ENCODE peak calls at places on chromosomes 6 and 20, in five cellular contexts. One of them, this sample, is unnamed.

GRCh38 chr6:105431226-105431625 is 28.3 kb upstream of the PREP start:
- DNase-seq in mesenchymal stem cell: peak; percentile 56
- DNase-seq in mesendoderm: peak; percentile 62
- DNase-seq in H1: no peak
- DNase-seq in neuronal stem cell: peak; percentile 27
- DNase-seq in this sample: peak; percentile 68

GRCh38 chr6:147434508-147434907 is 74.0 kb upstream of the SAMD5 start:
- DNase-seq in mesenchymal stem cell: peak; percentile 38
- DNase-seq in mesendoderm: no peak
- DNase-seq in H1: no peak
- DNase-seq in neuronal stem cell: no peak
- DNase-seq in this sample: peak; percentile 1

GRCh38 chr6:90274481-90275030 is 22.1 kb downstream of the BACH2 start:
- DNase-seq in mesenchymal stem cell: no peak
- DNase-seq in mesendoderm: peak; percentile 44
- DNase-seq in H1: no peak
- DNase-seq in neuronal stem cell: no peak
- DNase-seq in this sample: no peak

GRCh38 chr6:35590622-35591066 is 77.9 kb upstream of the TULP1 start:
- DNase-seq in mesenchymal stem cell: no peak
- DNase-seq in mesendoderm: no peak
- DNase-seq in H1: no peak
- DNase-seq in neuronal stem cell: no peak
- DNase-seq in this sample: no peak

GRCh38 chr6:37314803-37315515 is 38.8 kb upstream of the RNF8 start:
- DNase-seq in mesenchymal stem cell: peak; percentile 86
- DNase-seq in mesendoderm: peak; percentile 80
- DNase-seq in H1: peak; percentile 17
- DNase-seq in neuronal stem cell: no peak
- DNase-seq in this sample: peak; percentile 66

GRCh38 chr6:108521616-108522107 is 39.1 kb upstream of the FOXO3 start:
- DNase-seq in mesenchymal stem cell: no peak
- DNase-seq in mesendoderm: peak; percentile 14
- DNase-seq in H1: no peak
- DNase-seq in neuronal stem cell: no peak
- DNase-seq in this sample: no peak

GRCh38 chr6:36908758-36909157 is 23.0 kb downstream of the C6orf89 start:
- DNase-seq in mesenchymal stem cell: peak; percentile 73
- DNase-seq in mesendoderm: no peak
- DNase-seq in H1: no peak
- DNase-seq in neuronal stem cell: no peak
- DNase-seq in this sample: no peak

GRCh38 chr6:156045416-156045815 is 589.8 kb upstream of the NOX3 start:
- DNase-seq in mesenchymal stem cell: no peak
- DNase-seq in mesendoderm: no peak
- DNase-seq in H1: no peak
- DNase-seq in neuronal stem cell: no peak
- DNase-seq in this sample: no peak

GRCh38 chr6:137496392-137496767 is 2.2 kb upstream of the OLIG3 start:
- DNase-seq in mesenchymal stem cell: no peak
- DNase-seq in mesendoderm: no peak
- DNase-seq in H1: no peak
- DNase-seq in neuronal stem cell: peak; percentile 26
- DNase-seq in this sample: no peak

GRCh38 chr6:133502451-133503259 is 261.5 kb downstream of the EYA4 start:
- DNase-seq in mesenchymal stem cell: peak; percentile 64
- DNase-seq in mesendoderm: peak; percentile 49
- DNase-seq in H1: no peak
- DNase-seq in neuronal stem cell: no peak
- DNase-seq in this sample: peak; percentile 94

GRCh38 chr6:133645000-133645619 is 243.8 kb upstream of the TCF21 start:
- DNase-seq in mesenchymal stem cell: peak; percentile 89
- DNase-seq in mesendoderm: peak; percentile 83
- DNase-seq in H1: no peak
- DNase-seq in neuronal stem cell: no peak
- DNase-seq in this sample: peak; percentile 74

GRCh38 chr6:53326372-53327016 is 22.3 kb downstream of the ELOVL5 start:
- DNase-seq in mesenchymal stem cell: peak; percentile 93
- DNase-seq in mesendoderm: peak; percentile 91
- DNase-seq in H1: no peak
- DNase-seq in neuronal stem cell: no peak
- DNase-seq in this sample: peak; percentile 98

GRCh38 chr6:68196645-68197044 is 438.4 kb upstream of the ADGRB3 start:
- DNase-seq in mesenchymal stem cell: no peak
- DNase-seq in mesendoderm: peak; percentile 72
- DNase-seq in H1: no peak
- DNase-seq in neuronal stem cell: no peak
- DNase-seq in this sample: no peak

GRCh38 chr6:27565839-27566779 is 93.2 kb upstream of the ZNF184 start:
- DNase-seq in mesenchymal stem cell: no peak
- DNase-seq in mesendoderm: peak; percentile 90
- DNase-seq in H1: no peak
- DNase-seq in neuronal stem cell: no peak
- DNase-seq in this sample: no peak

GRCh38 chr6:16345449-16346330 is 107.3 kb downstream of the GMPR start:
- DNase-seq in mesenchymal stem cell: peak; percentile 88
- DNase-seq in mesendoderm: peak; percentile 49
- DNase-seq in H1: no peak
- DNase-seq in neuronal stem cell: no peak
- DNase-seq in this sample: peak; percentile 93

GRCh38 chr6:154377726-154378125 is 21.1 kb upstream of the IPCEF1 start:
- DNase-seq in mesenchymal stem cell: no peak
- DNase-seq in mesendoderm: no peak
- DNase-seq in H1: no peak
- DNase-seq in neuronal stem cell: no peak
- DNase-seq in this sample: no peak

GRCh38 chr6:116491610-116492330 is 19.7 kb upstream of the CALHM5 start:
- DNase-seq in mesenchymal stem cell: no peak
- DNase-seq in mesendoderm: no peak
- DNase-seq in H1: no peak
- DNase-seq in neuronal stem cell: no peak
- DNase-seq in this sample: no peak

GRCh38 chr6:106145741-106146227 is 59.6 kb downstream of the PRDM1 start:
- DNase-seq in mesenchymal stem cell: no peak
- DNase-seq in mesendoderm: peak; percentile 65
- DNase-seq in H1: no peak
- DNase-seq in neuronal stem cell: no peak
- DNase-seq in this sample: peak; percentile 59

GRCh38 chr20:50514750-50515149 is 4.6 kb downstream of the PTPN1 start:
- DNase-seq in mesenchymal stem cell: no peak
- DNase-seq in mesendoderm: no peak
- DNase-seq in H1: no peak
- DNase-seq in neuronal stem cell: no peak
- DNase-seq in this sample: no peak
- H3K27ac ChIP-seq in mesenchymal stem cell: no peak overlapping the region
- H3K27ac ChIP-seq in mesendoderm: no peak overlapping the region
- H3K27ac ChIP-seq in H1: no peak overlapping the region
- H3K27ac ChIP-seq in neuronal stem cell: no peak overlapping the region
- H3K27ac ChIP-seq in this sample: peak overlapping the region; percentile 11

GRCh38 chr6:31173406-31173805 is 2.9 kb upstream of the POU5F1 start:
- DNase-seq in mesenchymal stem cell: no peak
- DNase-seq in mesendoderm: no peak
- DNase-seq in H1: no peak
- DNase-seq in neuronal stem cell: no peak
- DNase-seq in this sample: no peak

GRCh38 chr6:31172973-31173384 is 2.5 kb upstream of the POU5F1 start:
- DNase-seq in mesenchymal stem cell: no peak
- DNase-seq in mesendoderm: peak; percentile 93
- DNase-seq in H1: peak; percentile 90
- DNase-seq in neuronal stem cell: no peak
- DNase-seq in this sample: no peak

GRCh38 chr6:31170600-31170881 is at the start of gene POU5F1:
- DNase-seq in mesenchymal stem cell: no peak
- DNase-seq in mesendoderm: peak; percentile 68
- DNase-seq in H1: no peak
- DNase-seq in neuronal stem cell: no peak
- DNase-seq in this sample: no peak

GRCh38 chr6:31170987-31171671 is 647 bp upstream of the POU5F1 start:
- DNase-seq in mesenchymal stem cell: no peak
- DNase-seq in mesendoderm: peak; percentile 47
- DNase-seq in H1: no peak
- DNase-seq in neuronal stem cell: no peak
- DNase-seq in this sample: no peak

DNA sequence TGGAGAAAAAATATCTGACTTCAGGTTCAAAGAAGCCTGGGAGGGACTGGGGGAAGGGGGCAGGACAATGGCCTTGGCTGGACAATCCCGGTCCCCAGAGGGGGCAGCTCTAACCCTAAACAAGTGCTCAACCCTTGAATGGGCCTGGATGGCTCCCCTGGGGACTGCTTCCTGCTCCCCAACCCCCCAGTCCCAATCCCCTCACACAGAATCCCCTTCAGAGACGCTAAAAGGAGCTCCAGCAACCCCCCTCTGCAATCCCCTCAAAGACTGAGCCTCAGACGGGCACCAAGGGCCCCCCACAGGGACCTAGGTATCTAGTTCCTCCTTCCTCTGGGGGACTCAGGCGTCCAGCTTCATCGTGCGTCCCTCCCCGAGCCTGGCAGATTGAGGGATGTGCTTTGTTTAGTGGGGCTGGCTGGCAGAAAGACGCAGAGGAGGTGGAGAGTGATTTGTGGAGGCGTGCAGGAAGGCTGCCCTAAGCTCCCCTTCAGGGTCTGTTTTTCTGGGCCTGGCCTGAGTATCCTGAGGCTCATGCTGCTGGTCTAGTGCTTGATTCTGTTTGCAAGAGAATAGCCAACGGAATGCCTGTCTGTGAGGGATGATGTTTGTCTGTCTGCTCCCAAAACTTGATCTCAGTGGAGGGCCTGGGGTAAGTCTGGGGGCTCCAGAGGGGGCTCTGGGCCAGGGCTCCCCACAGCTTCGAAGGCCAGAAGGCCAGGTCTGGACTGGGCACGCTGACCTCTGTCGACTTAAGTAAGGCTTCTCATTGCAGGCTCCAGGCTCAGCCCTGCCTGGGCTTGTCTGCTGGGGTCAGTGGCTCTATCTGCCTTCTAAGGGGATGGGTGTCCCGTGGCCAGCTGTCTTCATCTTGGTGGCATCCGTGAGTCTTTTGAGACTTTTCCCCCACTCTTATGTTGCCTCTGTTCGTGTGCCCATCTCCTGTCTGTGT is 1.7 kb upstream of the POU5F1 start:
- DNase-seq in mesenchymal stem cell: no peak
- DNase-seq in mesendoderm: peak; percentile 83
- DNase-seq in H1: peak; percentile 98
- DNase-seq in neuronal stem cell: no peak
- DNase-seq in this sample: no peak
- H3K4me3 ChIP-seq in mesenchymal stem cell: no peak overlapping the region
- H3K4me3 ChIP-seq in mesendoderm: no peak overlapping the region
- H3K4me3 ChIP-seq in H1: peak overlapping the region; percentile 62
- H3K4me3 ChIP-seq in neuronal stem cell: no peak overlapping the region
- H3K4me3 ChIP-seq in this sample: no peak overlapping the region

GRCh38 chr6:33161354-33162320 is 30.6 kb downstream of the COL11A2 start:
- DNase-seq in mesenchymal stem cell: peak; percentile 77
- DNase-seq in mesendoderm: peak; percentile 56
- DNase-seq in H1: no peak
- DNase-seq in neuronal stem cell: peak; percentile 70
- DNase-seq in this sample: peak; percentile 28
- H2BK15ac ChIP-seq in mesenchymal stem cell: peak overlapping the region; percentile 60
- H2BK15ac ChIP-seq in mesendoderm: no peak overlapping the region
- H2BK15ac ChIP-seq in H1: peak overlapping the region; percentile 46
- H2BK15ac ChIP-seq in neuronal stem cell: peak overlapping the region; percentile 32
- H2BK15ac ChIP-seq in this sample: no peak overlapping the region

GRCh38 chr6:131063028-131063763 is at the start of gene EPB41L2:
- DNase-seq in mesenchymal stem cell: peak; percentile 91
- DNase-seq in mesendoderm: peak; percentile 95
- DNase-seq in H1: peak; percentile 69
- DNase-seq in neuronal stem cell: peak; percentile 90
- DNase-seq in this sample: peak; percentile 86
- H3K27ac ChIP-seq in mesenchymal stem cell: peak within 1 kb of the TSS; percentile 92
- H3K27ac ChIP-seq in mesendoderm: peak within 1 kb of the TSS; percentile 93
- H3K27ac ChIP-seq in H1: no peak within 1 kb of the TSS
- H3K27ac ChIP-seq in neuronal stem cell: peak within 1 kb of the TSS; percentile 83
- H3K27ac ChIP-seq in this sample: peak within 1 kb of the TSS; percentile 87

DNA sequence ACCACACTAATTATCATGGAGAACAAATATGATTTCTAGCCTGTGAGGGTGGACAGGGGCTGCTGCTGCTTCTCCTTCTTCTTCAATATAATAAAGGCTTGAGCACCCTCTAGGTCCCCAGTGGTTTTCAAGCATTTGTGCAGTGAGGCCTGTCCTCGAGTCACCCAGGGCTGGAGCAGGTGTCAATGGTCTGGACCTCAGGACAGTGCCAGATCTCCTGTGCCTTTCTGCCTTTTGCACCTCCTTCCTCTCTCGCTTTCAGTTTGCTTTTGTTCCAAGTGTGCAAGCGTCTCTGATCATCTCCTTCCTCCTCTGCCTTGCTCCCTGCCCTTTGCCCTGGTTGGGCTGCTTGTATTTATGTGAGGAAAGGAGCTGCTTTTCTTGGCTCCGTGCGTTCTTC is 152.2 kb upstream of the SYNDIG1 start:
- DNase-seq in mesenchymal stem cell: no peak
- DNase-seq in mesendoderm: no peak
- DNase-seq in H1: no peak
- DNase-seq in neuronal stem cell: no peak
- DNase-seq in this sample: no peak
- H3K4me3 ChIP-seq in mesenchymal stem cell: no peak overlapping the region
- H3K4me3 ChIP-seq in mesendoderm: no peak overlapping the region
- H3K4me3 ChIP-seq in H1: no peak overlapping the region
- H3K4me3 ChIP-seq in neuronal stem cell: no peak overlapping the region
- H3K4me3 ChIP-seq in this sample: no peak overlapping the region

DNA sequence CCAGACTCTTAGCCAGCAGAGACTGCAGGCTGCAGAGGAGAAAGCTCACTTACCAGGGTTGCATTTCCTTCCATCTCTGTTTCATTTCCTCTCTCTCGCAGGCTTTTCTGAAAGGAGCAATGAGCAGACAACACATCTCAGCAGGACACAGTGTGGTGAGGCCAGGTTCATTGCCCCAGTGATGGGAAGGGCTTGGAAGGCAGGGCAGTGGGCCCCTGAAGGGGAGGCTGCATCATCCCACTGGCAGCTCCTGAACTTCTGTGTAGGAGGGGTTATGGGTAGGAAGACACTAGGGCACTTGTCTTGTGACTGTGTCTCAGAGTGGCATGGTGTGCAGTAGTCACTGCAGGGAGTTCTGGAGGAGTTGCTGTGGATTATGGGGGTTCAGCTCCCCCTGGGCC is 246.8 kb downstream of the QKI start:
- DNase-seq in mesenchymal stem cell: no peak
- DNase-seq in mesendoderm: no peak
- DNase-seq in H1: no peak
- DNase-seq in neuronal stem cell: no peak
- DNase-seq in this sample: no peak
- H2BK15ac ChIP-seq in mesenchymal stem cell: no peak overlapping the region
- H2BK15ac ChIP-seq in mesendoderm: no peak overlapping the region
- H2BK15ac ChIP-seq in H1: no peak overlapping the region
- H2BK15ac ChIP-seq in neuronal stem cell: peak overlapping the region; percentile 41
- H2BK15ac ChIP-seq in this sample: no peak overlapping the region

GRCh38 chr6:140609321-140609720 is 1234.9 kb upstream of the CITED2 start:
- DNase-seq in mesenchymal stem cell: no peak
- DNase-seq in mesendoderm: no peak
- DNase-seq in H1: no peak
- DNase-seq in neuronal stem cell: no peak
- DNase-seq in this sample: no peak
- H3K27ac ChIP-seq in mesenchymal stem cell: no peak overlapping the region
- H3K27ac ChIP-seq in mesendoderm: no peak overlapping the region
- H3K27ac ChIP-seq in H1: no peak overlapping the region
- H3K27ac ChIP-seq in neuronal stem cell: no peak overlapping the region
- H3K27ac ChIP-seq in this sample: no peak overlapping the region